ENCODE peak calls at places on chromosome 5, in five cellular contexts. N, G, I, E and C are unnamed samples.

GRCh38 chr5:77638763-77639451 is 394 bp upstream of the OTP start:
- DNase-seq in N (no peak), E (no peak), G (no peak), I (no peak), C (no peak)

GRCh38 chr5:144844086-144844485 is 673.4 kb downstream of the KCTD16 start:
- DNase-seq in E (no peak), N (no peak), G (no peak), I (no peak), C (no peak)

GRCh38 chr5:157025093-157025698 is 33.7 kb downstream of the HAVCR1 start:
- DNase-seq in N (no peak), E (no peak), I (no peak), G (no peak), C (no peak)

GRCh38 chr5:36252722-36253340 is 11.1 kb upstream of the NADK2 start:
- DNase-seq in I (no peak), N (no peak), E (no peak), G (peak; percentile 73), C (no peak)

GRCh38 chr5:54317511-54318260 is 7.3 kb upstream of the ARL15 start:
- DNase-seq in G (no peak), E (no peak), I (no peak), N (no peak), C (no peak)

GRCh38 chr5:135547590-135548254 is 12.0 kb upstream of the NEUROG1 start:
- DNase-seq in G (no peak), I (peak; percentile 42), E (no peak), N (no peak), C (no peak)

GRCh38 chr5:142783601-142784291 is 13.6 kb downstream of the ARHGAP26 start:
- DNase-seq in E (no peak), N (no peak), I (no peak), G (no peak), C (no peak)

GRCh38 chr5:139808481-139809330 is 13.1 kb downstream of the PSD2 start:
- DNase-seq in N (no peak), I (no peak), G (no peak), E (peak; percentile 37), C (no peak)

GRCh38 chr5:122099060-122099790 is 21.2 kb upstream of the LOX start:
- DNase-seq in I (no peak), G (no peak), N (no peak), E (no peak), C (no peak)

GRCh38 chr5:60026174-60026573 is 132.6 kb upstream of the PDE4D start:
- DNase-seq in G (no peak), I (no peak), E (no peak), N (no peak), C (no peak)

GRCh38 chr5:119439140-119439625 is 13.1 kb upstream of the HSD17B4 start:
- DNase-seq in G (no peak), I (no peak), E (peak; percentile 69), N (peak; percentile 74), C (no peak)

GRCh38 chr5:135151256-135151655 is 117.2 kb upstream of the PITX1 start:
- DNase-seq in E (no peak), I (no peak), G (no peak), N (no peak), C (no peak)